ENCODE peak calls at places on chromosome 22, in five cellular contexts. P, S, F, I and Z are unnamed samples.

GRCh38 chr22:22342697-22343602 is 98.4 kb downstream of the VPREB1 start:
- DNase-seq in P (peak), S (peak), F (peak), I (no peak), Z (peak)

GRCh38 chr22:48382197-48382596 is 1445.5 kb downstream of the BRD1 start:
- DNase-seq in P (no peak), S (no peak), F (no peak), I (no peak), Z (no peak)

GRCh38 chr22:24523873-24524272 is 28.7 kb downstream of the UPB1 start:
- DNase-seq in P (no peak), S (no peak), F (no peak), I (no peak), Z (no peak)

GRCh38 chr22:45238431-45239377 is 2.0 kb downstream of the KIAA0930 start:
- DNase-seq in P (no peak), S (no peak), F (no peak), I (no peak), Z (no peak)

GRCh38 chr22:29343313-29343805 is 27.9 kb upstream of the RASL10A start:
- DNase-seq in P (no peak), S (no peak), F (no peak), I (peak), Z (no peak)

GRCh38 chr22:29207562-29208501 is 2.1 kb downstream of the EMID1 start:
- DNase-seq in P (no peak), S (no peak), F (no peak), I (no peak), Z (no peak)

GRCh38 chr22:27704581-27704980 is 97.0 kb downstream of the MN1 start:
- DNase-seq in P (no peak), S (no peak), F (no peak), I (no peak), Z (no peak)

GRCh38 chr22:35539910-35540599 is 576 bp upstream of the RASD2 start:
- DNase-seq in P (peak), S (peak), F (peak), I (no peak), Z (peak)

GRCh38 chr22:48490513-48491411 is 1336.9 kb downstream of the BRD1 start:
- DNase-seq in P (no peak), S (no peak), F (no peak), I (no peak), Z (no peak)